ENCODE peak calls at places on chromosomes 5 and 9, in seven cellular contexts. One of them, this sample, is unnamed.

GRCh38 chr5:1161832-1162229 is 39.6 kb upstream of the SLC6A19 start:
- DNase-seq in body of pancreas: peak; percentile 89
- DNase-seq in hepatocyte: no peak
- DNase-seq in pancreas: peak; percentile 93
- DNase-seq in GM23338: no peak
- DNase-seq in fibroblast of mammary gland: no peak
- DNase-seq in cardiac muscle cell: no peak
- DNase-seq in this sample: peak; percentile 89

GRCh38 chr9:112091805-112092204 is 83.3 kb downstream of the SUSD1 start:
- DNase-seq in body of pancreas: peak; percentile 29
- DNase-seq in hepatocyte: no peak
- DNase-seq in pancreas: no peak
- DNase-seq in GM23338: peak; percentile 74
- DNase-seq in fibroblast of mammary gland: peak; percentile 17
- DNase-seq in cardiac muscle cell: peak; percentile 47
- DNase-seq in this sample: no peak

GRCh38 chr5:170353946-170354345 is 35.2 kb downstream of the KCNMB1 start:
- DNase-seq in body of pancreas: no peak
- DNase-seq in hepatocyte: no peak
- DNase-seq in pancreas: no peak
- DNase-seq in GM23338: no peak
- DNase-seq in fibroblast of mammary gland: no peak
- DNase-seq in cardiac muscle cell: no peak
- DNase-seq in this sample: no peak

GRCh38 chr9:21904371-21904770 is 89.8 kb downstream of the CDKN2A start:
- DNase-seq in body of pancreas: no peak
- DNase-seq in hepatocyte: no peak
- DNase-seq in pancreas: no peak
- DNase-seq in GM23338: no peak
- DNase-seq in fibroblast of mammary gland: peak; percentile 77
- DNase-seq in cardiac muscle cell: no peak
- DNase-seq in this sample: no peak

GRCh38 chr9:137226338-137227056 is 805 bp upstream of the RNF224 start:
- DNase-seq in body of pancreas: no peak
- DNase-seq in hepatocyte: no peak
- DNase-seq in pancreas: peak; percentile 72
- DNase-seq in GM23338: no peak
- DNase-seq in fibroblast of mammary gland: no peak
- DNase-seq in cardiac muscle cell: no peak
- DNase-seq in this sample: peak; percentile 63

GRCh38 chr5:170121321-170121720 is 15.6 kb downstream of the FOXI1 start:
- DNase-seq in body of pancreas: no peak
- DNase-seq in hepatocyte: no peak
- DNase-seq in pancreas: no peak
- DNase-seq in GM23338: no peak
- DNase-seq in fibroblast of mammary gland: peak; percentile 56
- DNase-seq in cardiac muscle cell: no peak
- DNase-seq in this sample: no peak

GRCh38 chr9:134936762-134937555 is 19.2 kb upstream of the FCN1 start:
- DNase-seq in body of pancreas: no peak
- DNase-seq in hepatocyte: no peak
- DNase-seq in pancreas: no peak
- DNase-seq in GM23338: no peak
- DNase-seq in fibroblast of mammary gland: no peak
- DNase-seq in cardiac muscle cell: no peak
- DNase-seq in this sample: no peak

GRCh38 chr5:176365663-176366574 is 632 bp downstream of the ARL10 start:
- DNase-seq in body of pancreas: peak; percentile 25
- DNase-seq in hepatocyte: peak; percentile 62
- DNase-seq in pancreas: peak; percentile 81
- DNase-seq in GM23338: peak; percentile 83
- DNase-seq in fibroblast of mammary gland: peak; percentile 46
- DNase-seq in cardiac muscle cell: peak; percentile 47
- DNase-seq in this sample: peak; percentile 30

GRCh38 chr5:59798862-59799667 is 94.5 kb downstream of the PDE4D start:
- DNase-seq in body of pancreas: no peak
- DNase-seq in hepatocyte: peak; percentile 29
- DNase-seq in pancreas: no peak
- DNase-seq in GM23338: no peak
- DNase-seq in fibroblast of mammary gland: peak; percentile 43
- DNase-seq in cardiac muscle cell: peak; percentile 37
- DNase-seq in this sample: peak; percentile 57

GRCh38 chr5:77431286-77431685 is 60.8 kb downstream of the WDR41 start:
- DNase-seq in body of pancreas: no peak
- DNase-seq in hepatocyte: no peak
- DNase-seq in pancreas: no peak
- DNase-seq in GM23338: no peak
- DNase-seq in fibroblast of mammary gland: no peak
- DNase-seq in cardiac muscle cell: no peak
- DNase-seq in this sample: no peak

GRCh38 chr5:163079618-163080017 is 357.8 kb upstream of the CCNG1 start:
- DNase-seq in body of pancreas: no peak
- DNase-seq in hepatocyte: no peak
- DNase-seq in pancreas: no peak
- DNase-seq in GM23338: peak; percentile 51
- DNase-seq in fibroblast of mammary gland: no peak
- DNase-seq in cardiac muscle cell: no peak
- DNase-seq in this sample: peak; percentile 5
- TF ChIP-seq CTCF in body of pancreas: no peak
- TF ChIP-seq CTCF in hepatocyte: no peak
- TF ChIP-seq CTCF in pancreas: no peak
- TF ChIP-seq CTCF in GM23338: peak; percentile 68
- TF ChIP-seq CTCF in fibroblast of mammary gland: peak; percentile 7
- TF ChIP-seq CTCF in cardiac muscle cell: no peak
- TF ChIP-seq CTCF in this sample: peak; percentile 21

GRCh38 chr5:69084903-69085302 is 8.9 kb upstream of the SLC30A5 start:
- DNase-seq in body of pancreas: no peak
- DNase-seq in hepatocyte: no peak
- DNase-seq in pancreas: no peak
- DNase-seq in GM23338: no peak
- DNase-seq in fibroblast of mammary gland: no peak
- DNase-seq in cardiac muscle cell: no peak
- DNase-seq in this sample: no peak

GRCh38 chr5:69086206-69086605 is 7.6 kb upstream of the SLC30A5 start:
- DNase-seq in body of pancreas: no peak
- DNase-seq in hepatocyte: no peak
- DNase-seq in pancreas: no peak
- DNase-seq in GM23338: no peak
- DNase-seq in fibroblast of mammary gland: no peak
- DNase-seq in cardiac muscle cell: no peak
- DNase-seq in this sample: no peak

GRCh38 chr5:69078921-69079537 is 14.8 kb upstream of the SLC30A5 start:
- DNase-seq in body of pancreas: peak; percentile 45
- DNase-seq in hepatocyte: peak; percentile 12
- DNase-seq in pancreas: no peak
- DNase-seq in GM23338: no peak
- DNase-seq in fibroblast of mammary gland: peak; percentile 11
- DNase-seq in cardiac muscle cell: no peak
- DNase-seq in this sample: peak; percentile 65

GRCh38 chr5:69079556-69079955 is 14.3 kb upstream of the SLC30A5 start:
- DNase-seq in body of pancreas: peak; percentile 58
- DNase-seq in hepatocyte: no peak
- DNase-seq in pancreas: no peak
- DNase-seq in GM23338: no peak
- DNase-seq in fibroblast of mammary gland: no peak
- DNase-seq in cardiac muscle cell: no peak
- DNase-seq in this sample: no peak

DNA sequence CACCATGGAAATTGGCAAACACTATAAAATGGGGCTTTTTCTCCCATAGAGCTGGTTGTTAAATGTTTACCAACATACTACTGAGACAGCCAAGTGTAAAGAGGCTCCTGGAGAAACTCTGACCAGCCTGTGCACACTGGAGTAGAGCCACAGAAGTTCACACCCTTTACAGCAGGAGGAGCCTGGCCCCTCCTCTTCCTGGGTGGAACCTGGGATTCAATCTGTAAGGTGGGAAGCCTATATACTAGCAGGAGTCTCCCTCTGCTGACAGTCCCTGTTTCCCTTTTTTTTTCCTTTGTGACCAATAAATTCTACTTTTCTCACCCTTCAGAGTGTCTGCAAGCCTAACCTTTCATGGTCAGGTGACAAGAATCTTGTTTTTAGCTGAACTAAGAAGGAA is 10.4 kb upstream of the SLC30A5 start:
- DNase-seq in body of pancreas: peak; percentile 66
- DNase-seq in hepatocyte: peak; percentile 60
- DNase-seq in pancreas: no peak
- DNase-seq in GM23338: peak; percentile 71
- DNase-seq in fibroblast of mammary gland: no peak
- DNase-seq in cardiac muscle cell: peak; percentile 35
- DNase-seq in this sample: peak; percentile 41
- TF ChIP-seq CTCF in body of pancreas: peak; percentile 62
- TF ChIP-seq CTCF in hepatocyte: peak; percentile 35
- TF ChIP-seq CTCF in pancreas: no peak
- TF ChIP-seq CTCF in GM23338: peak; percentile 45
- TF ChIP-seq CTCF in fibroblast of mammary gland: no peak
- TF ChIP-seq CTCF in cardiac muscle cell: peak; percentile 17
- TF ChIP-seq CTCF in this sample: no peak

DNA sequence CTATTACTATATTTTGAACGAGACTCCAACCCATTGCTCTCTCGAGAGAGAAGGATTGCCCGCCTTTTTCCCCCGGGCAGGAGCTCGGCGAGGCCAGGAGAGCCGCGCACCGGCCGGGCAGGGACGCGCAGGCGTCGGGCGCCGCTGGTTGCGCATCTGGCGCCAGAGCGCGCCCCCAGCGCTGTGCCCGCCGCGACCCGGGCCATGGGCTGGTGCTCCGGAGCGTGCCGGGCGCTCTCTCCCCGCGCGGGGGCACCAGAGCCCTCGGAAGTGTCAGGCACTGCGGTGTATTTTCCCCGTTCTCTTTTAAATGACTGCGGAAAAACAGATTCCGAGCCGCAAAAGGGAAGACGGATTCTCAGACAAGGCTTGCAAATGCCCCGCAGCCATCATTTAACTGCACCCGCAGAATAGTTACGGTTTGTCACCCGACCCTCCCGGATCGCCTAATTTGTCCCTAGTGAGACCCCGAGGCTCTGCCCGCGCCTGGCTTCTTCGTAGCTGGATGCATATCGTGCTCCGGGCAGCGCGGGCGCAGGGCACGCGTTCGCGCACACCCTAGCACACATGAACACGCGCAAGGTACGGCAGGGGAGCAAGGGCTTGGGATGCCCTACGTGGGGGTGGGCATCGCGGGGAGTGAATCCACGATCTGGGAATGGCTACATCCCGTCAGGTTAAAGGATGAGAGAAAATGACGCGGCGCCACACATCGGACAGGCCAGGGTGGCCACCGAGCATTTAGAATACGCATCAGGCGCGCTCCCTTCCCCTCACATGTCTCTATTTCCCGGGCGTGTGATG is 1.1 kb upstream of the NTRK2 start:
- DNase-seq in body of pancreas: peak; percentile 66
- DNase-seq in hepatocyte: peak; percentile 88
- DNase-seq in pancreas: peak; percentile 74
- DNase-seq in GM23338: peak; percentile 88
- DNase-seq in fibroblast of mammary gland: peak; percentile 36
- DNase-seq in cardiac muscle cell: peak; percentile 60
- DNase-seq in this sample: peak; percentile 85
- TF ChIP-seq CTCF in body of pancreas: peak; percentile 43
- TF ChIP-seq CTCF in hepatocyte: peak; percentile 72
- TF ChIP-seq CTCF in pancreas: peak; percentile 21
- TF ChIP-seq CTCF in GM23338: peak; percentile 59
- TF ChIP-seq CTCF in fibroblast of mammary gland: no peak
- TF ChIP-seq CTCF in cardiac muscle cell: peak; percentile 38
- TF ChIP-seq CTCF in this sample: no peak

DNA sequence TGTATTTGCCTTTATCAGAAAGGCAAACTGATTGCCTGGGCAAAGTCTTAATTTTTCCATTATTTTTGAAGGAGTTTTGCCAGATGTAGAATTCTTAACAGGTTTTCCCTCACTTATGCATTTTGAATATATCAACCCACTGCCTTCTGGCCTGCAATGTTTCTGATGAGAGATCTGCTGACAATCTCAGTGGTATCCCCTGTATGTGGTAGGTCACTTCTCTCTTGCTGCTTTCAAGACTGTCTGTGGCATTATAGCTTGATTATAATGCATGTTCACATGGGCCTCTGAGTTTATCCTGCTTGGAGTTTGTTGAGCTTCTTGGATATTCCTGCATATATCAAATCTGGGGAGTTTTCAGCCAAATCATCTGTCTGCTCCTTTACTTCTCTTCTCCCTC is 82.2 kb downstream of the HABP4 start:
- DNase-seq in body of pancreas: no peak
- DNase-seq in hepatocyte: no peak
- DNase-seq in pancreas: no peak
- DNase-seq in GM23338: no peak
- DNase-seq in fibroblast of mammary gland: no peak
- DNase-seq in cardiac muscle cell: no peak
- DNase-seq in this sample: no peak
- TF ChIP-seq CTCF in body of pancreas: no peak
- TF ChIP-seq CTCF in hepatocyte: no peak
- TF ChIP-seq CTCF in pancreas: no peak
- TF ChIP-seq CTCF in GM23338: no peak
- TF ChIP-seq CTCF in fibroblast of mammary gland: no peak
- TF ChIP-seq CTCF in cardiac muscle cell: no peak
- TF ChIP-seq CTCF in this sample: no peak

DNA sequence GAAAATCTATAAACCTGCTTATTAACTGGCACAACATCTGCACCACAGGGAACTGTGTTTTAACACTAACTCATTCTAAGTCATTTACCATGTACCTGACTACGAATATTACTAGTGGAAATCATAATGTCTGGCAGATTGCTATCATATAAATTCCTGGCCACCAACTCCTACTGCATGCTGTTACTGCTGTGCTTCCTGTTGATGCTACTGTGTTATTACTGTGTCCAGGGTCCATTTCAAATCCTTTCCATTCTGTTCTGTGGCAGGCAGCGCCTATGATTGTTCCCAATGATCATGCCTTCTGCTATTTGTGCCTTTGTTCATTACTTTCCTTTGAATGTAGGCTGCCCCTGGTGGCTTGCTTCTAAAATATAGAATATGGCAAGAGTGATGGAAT is 4.7 kb upstream of the ZNF131 start:
- DNase-seq in body of pancreas: no peak
- DNase-seq in hepatocyte: no peak
- DNase-seq in pancreas: no peak
- DNase-seq in GM23338: no peak
- DNase-seq in fibroblast of mammary gland: no peak
- DNase-seq in cardiac muscle cell: no peak
- DNase-seq in this sample: no peak
- TF ChIP-seq CTCF in body of pancreas: no peak
- TF ChIP-seq CTCF in hepatocyte: no peak
- TF ChIP-seq CTCF in pancreas: no peak
- TF ChIP-seq CTCF in GM23338: no peak
- TF ChIP-seq CTCF in fibroblast of mammary gland: no peak
- TF ChIP-seq CTCF in cardiac muscle cell: no peak
- TF ChIP-seq CTCF in this sample: no peak

This sample was measured in Calu3.